ENCODE peak calls at places on chromosomes 13 and 19, in four cellular contexts. U is nephron progenitor cell, L is psoas muscle, Y is NAMALWA. Z is an unnamed sample.
A peak's percentile ranks its signal among the peaks of the same experiment; 100 is the strongest.

GRCh38 chr13:79318664-79319063 is 87.4 kb downstream of the RBM26 start:
- DNase-seq in Y (no peak), L (no peak), U (no peak), Z (no peak)

GRCh38 chr19:40718774-40719391 is 2.0 kb downstream of the ITPKC start:
- DNase-seq in Y (peak; percentile 58), L (peak; percentile 75), U (peak; percentile 57), Z (peak; percentile 84)

GRCh38 chr19:56273563-56274117 is 1.1 kb downstream of the EDDM13 start:
- DNase-seq in U (no peak), Y (no peak), L (no peak), Z (no peak)

GRCh38 chr13:99258210-99258860 is at the start of gene GPR18:
- DNase-seq in Y (peak; percentile 91), L (no peak), U (no peak), Z (no peak)

GRCh38 chr13:75079226-75079625 is 402.7 kb downstream of the TBC1D4 start:
- DNase-seq in Y (no peak), U (no peak), L (no peak), Z (no peak)

GRCh38 chr19:55451522-55452380 is 8.7 kb upstream of the SHISA7 start:
- DNase-seq in L (no peak), Y (no peak), U (peak; percentile 58), Z (no peak)

GRCh38 chr13:19596960-19597361 is 35.6 kb upstream of the TPTE2 start:
- DNase-seq in L (no peak), U (no peak), Y (no peak), Z (no peak)

GRCh38 chr13:106587787-106588186 is 19.9 kb upstream of the ARGLU1 start:
- DNase-seq in U (no peak), Y (no peak), L (no peak), Z (no peak)

GRCh38 chr19:50258918-50259372 is 55.5 kb downstream of the MYH14 start:
- DNase-seq in L (peak; percentile 32), Y (peak; percentile 18), U (peak; percentile 58), Z (no peak)

GRCh38 chr13:113904411-113904810 is 40.5 kb upstream of the GAS6 start:
- DNase-seq in Y (peak; percentile 48), L (peak; percentile 53), U (no peak), Z (peak; percentile 28)

GRCh38 chr13:105346141-105346766 is 1189.2 kb downstream of the EFNB2 start:
- DNase-seq in L (no peak), Y (no peak), U (no peak), Z (no peak)

GRCh38 chr19:51407631-51408131 is 9.8 kb downstream of the SIGLEC10 start:
- DNase-seq in Y (peak; percentile 76), U (no peak), L (no peak), Z (no peak)

GRCh38 chr19:48962029-48962848 is 2.9 kb upstream of the FTL start:
- DNase-seq in U (no peak), Y (peak; percentile 83), L (peak; percentile 52), Z (peak; percentile 79)

GRCh38 chr19:6744381-6745288 is 5.2 kb downstream of the TRIP10 start:
- DNase-seq in U (no peak), Y (no peak), L (peak; percentile 91), Z (peak; percentile 93)

GRCh38 chr13:44815507-44816074 is 173.7 kb downstream of the NUFIP1 start:
- DNase-seq in U (no peak), Y (no peak), L (no peak), Z (peak; percentile 72)

GRCh38 chr19:12769689-12770088 is 5.7 kb downstream of the HOOK2 start:
- DNase-seq in U (peak; percentile 70), Y (peak; percentile 76), L (no peak), Z (peak; percentile 74)

Z was measured in lung.